ENCODE peak calls at places on chromosome 5, in ten cellular contexts. V is neuronal stem cell, H is fibroblast of lung, Z is mesendoderm, C is neural progenitor cell, P is IMR-90, M is HCT116, G is GM23248, O is NT2/D1, R is endothelial cell of umbilical vein. T is an unnamed sample.

GRCh38 chr5:5066276-5067186 is 73.6 kb upstream of the ADAMTS16 start:
- DNase-seq in Z (peak), V (no peak), O (no peak), C (no peak), G (peak), R (no peak), P (no peak), M (no peak), H (no peak), T (no peak)

GRCh38 chr5:21263361-21263760 is 1275.4 kb upstream of the CDH18 start:
- DNase-seq in Z (no peak), C (no peak), R (no peak), H (peak), M (no peak), P (no peak), V (no peak), O (no peak), G (no peak), T (no peak)

GRCh38 chr5:142000709-142001484 is 11.9 kb downstream of the GNPDA1 start:
- DNase-seq in R (peak), G (peak), V (no peak), C (peak), H (peak), P (no peak), O (no peak), M (no peak), Z (peak), T (no peak)

GRCh38 chr5:80238778-80239679 is 16.8 kb downstream of the SERINC5 start:
- DNase-seq in Z (no peak), O (no peak), C (no peak), H (peak), V (no peak), P (peak), M (no peak), G (peak), R (peak), T (no peak)

GRCh38 chr5:72459089-72459661 is 48.0 kb downstream of the ZNF366 start:
- DNase-seq in R (peak), G (no peak), C (no peak), V (no peak), M (no peak), O (no peak), H (no peak), P (no peak), Z (no peak), T (no peak)

GRCh38 chr5:110514030-110514429 is 212.4 kb downstream of the TMEM232 start:
- DNase-seq in M (no peak), R (no peak), V (no peak), G (no peak), P (no peak), C (no peak), H (no peak), Z (no peak), O (no peak), T (peak)

GRCh38 chr5:80082731-80083114 is 47.6 kb downstream of the THBS4 start:
- DNase-seq in M (peak), R (peak), V (peak), G (peak), Z (peak), C (peak), P (peak), O (peak), H (peak), T (no peak)

GRCh38 chr5:35926389-35927051 is 11.9 kb downstream of the CAPSL start:
- DNase-seq in G (peak), H (peak), M (peak), O (peak), R (peak), Z (peak), V (peak), P (peak), C (peak), T (peak)

GRCh38 chr5:39757121-39757520 is 332.3 kb upstream of the DAB2 start:
- DNase-seq in M (no peak), P (no peak), R (no peak), H (peak), G (peak), Z (no peak), C (no peak), O (no peak), V (no peak), T (no peak)

GRCh38 chr5:174533771-174534221 is 190.6 kb upstream of the MSX2 start:
- DNase-seq in H (peak), P (peak), R (no peak), Z (no peak), V (no peak), C (no peak), M (peak), G (peak), O (no peak), T (no peak)

GRCh38 chr5:73776405-73776804 is 150.4 kb downstream of the ARHGEF28 start:
- DNase-seq in V (no peak), C (no peak), H (no peak), M (no peak), P (no peak), R (no peak), O (no peak), Z (no peak), G (no peak), T (no peak)

GRCh38 chr5:92017786-92018185 is 634.7 kb upstream of the ARRDC3 start:
- DNase-seq in C (no peak), Z (no peak), V (no peak), G (peak), M (peak), P (peak), H (peak), R (no peak), O (no peak), T (no peak)

GRCh38 chr5:68339921-68340321 is 124.4 kb downstream of the PIK3R1 start:
- DNase-seq in P (no peak), C (no peak), H (no peak), R (no peak), M (no peak), G (peak), O (no peak), V (no peak), Z (no peak), T (no peak)

GRCh38 chr5:167850901-167851300 is 440.5 kb upstream of the WWC1 start:
- DNase-seq in R (no peak), V (no peak), H (no peak), G (peak), P (no peak), C (no peak), O (no peak), Z (peak), M (no peak), T (no peak)

GRCh38 chr5:5497132-5497748 is 74.8 kb downstream of the ICE1 start:
- DNase-seq in H (peak), C (peak), P (peak), R (peak), V (peak), O (no peak), Z (peak), M (peak), G (peak), T (no peak)

GRCh38 chr5:81639556-81639955 is 111.3 kb downstream of the SSBP2 start:
- DNase-seq in H (no peak), M (no peak), O (no peak), V (no peak), P (peak), C (no peak), G (peak), Z (no peak), R (no peak), T (no peak)

GRCh38 chr5:65446682-65447081 is 35.0 kb downstream of the ADAMTS6 start:
- DNase-seq in R (no peak), V (no peak), Z (no peak), C (no peak), G (no peak), P (no peak), M (no peak), H (no peak), O (no peak), T (no peak)

GRCh38 chr5:51465165-51465564 is 81.9 kb downstream of the ISL1 start:
- DNase-seq in P (no peak), G (no peak), C (peak), H (no peak), M (no peak), O (no peak), R (no peak), V (no peak), Z (peak), T (no peak)

GRCh38 chr5:14849516-14850294 is 21.9 kb downstream of the ANKH start:
- DNase-seq in C (no peak), V (no peak), G (no peak), R (no peak), O (no peak), P (no peak), Z (peak), H (no peak), M (no peak), T (no peak)

GRCh38 chr5:37738057-37738691 is 101.7 kb downstream of the GDNF start:
- DNase-seq in H (peak), G (peak), V (no peak), P (peak), R (peak), C (no peak), Z (no peak), O (no peak), M (peak), T (peak)

GRCh38 chr5:88829053-88829452 is 53.9 kb downstream of the MEF2C start:
- DNase-seq in M (no peak), C (no peak), V (no peak), P (no peak), O (no peak), G (peak), H (no peak), Z (peak), R (peak), T (no peak)

GRCh38 chr5:161302557-161302956 is 244.0 kb downstream of the GABRB2 start:
- DNase-seq in H (no peak), R (no peak), C (no peak), V (no peak), O (no peak), Z (no peak), M (no peak), P (no peak), G (no peak), T (no peak)

GRCh38 chr5:134018154-134018985 is 13.6 kb upstream of the VDAC1 start:
- DNase-seq in R (no peak), Z (no peak), V (no peak), H (no peak), O (no peak), M (no peak), G (peak), P (peak), C (no peak), T (no peak)
- H3K9ac ChIP-seq in R (no peak), Z (no peak), V (no peak), H (no peak), O (no peak), M (no peak), G (no peak), P (no peak), C (no peak), T (no peak)

GRCh38 chr5:321726-322251 is 275 bp downstream of the AHRR start:
- DNase-seq in Z (no peak), O (no peak), R (no peak), H (no peak), M (no peak), P (no peak), G (peak), V (no peak), C (no peak), T (no peak)
- H3K4me3 ChIP-seq in Z (no peak), O (peak), R (peak), H (peak), M (peak), P (peak), G (peak), V (peak), C (peak), T (peak)

DNA sequence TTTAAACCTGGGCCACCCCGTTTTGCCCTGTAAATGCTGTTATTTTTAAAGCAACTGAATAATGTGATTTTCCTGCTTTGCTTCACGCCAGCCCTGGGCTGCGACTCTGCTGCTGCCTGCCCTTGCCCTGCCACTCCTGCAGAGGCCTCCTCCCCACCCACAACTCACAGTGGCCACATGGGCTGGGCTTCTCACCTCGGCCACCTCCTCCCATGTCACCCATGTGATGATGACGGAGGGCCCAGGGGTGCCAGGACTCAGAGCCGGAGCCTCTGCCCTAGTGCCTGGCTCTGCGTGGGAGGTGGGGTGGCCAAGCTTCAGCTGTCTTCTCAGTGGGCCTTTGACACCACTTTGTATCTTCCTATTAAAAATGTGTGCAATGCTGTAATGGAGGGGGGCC is 48.1 kb upstream of the NKD2 start:
- DNase-seq in Z (no peak), C (no peak), M (no peak), P (no peak), R (no peak), V (no peak), O (no peak), H (no peak), G (no peak), T (no peak)
- H3K9ac ChIP-seq in Z (no peak), C (no peak), M (no peak), P (no peak), R (no peak), V (peak), O (no peak), H (no peak), G (no peak), T (no peak)

DNA sequence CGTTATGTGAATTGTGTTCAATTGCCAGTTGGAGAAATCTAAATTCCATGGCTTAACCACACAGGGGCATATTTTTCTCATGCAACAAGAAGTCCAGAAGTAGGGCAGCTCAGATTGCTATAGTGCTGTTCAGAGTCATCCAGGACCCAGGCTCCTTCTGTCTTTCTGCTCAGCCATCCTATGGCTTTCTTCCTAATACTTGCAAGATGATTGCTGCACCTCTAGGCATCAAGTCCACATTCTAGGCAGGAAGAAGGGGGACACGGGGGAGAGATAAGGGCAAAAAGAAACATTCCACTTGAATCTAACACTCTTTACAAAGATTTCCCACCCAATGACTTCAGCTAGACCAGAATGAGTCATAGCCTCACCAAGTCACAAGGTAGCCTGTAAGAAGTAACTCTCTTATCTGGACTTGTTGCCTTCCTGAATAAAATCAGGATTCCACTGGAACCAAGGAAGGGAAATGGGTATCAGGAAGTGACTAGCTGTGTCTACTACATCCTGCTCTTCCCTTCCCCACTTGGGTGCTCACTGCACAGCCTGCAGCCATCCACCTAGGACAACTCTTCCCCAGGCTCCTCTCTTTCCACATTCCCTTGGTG is 5.3 kb downstream of the ERAP2 start:
- DNase-seq in M (no peak), R (peak), G (peak), P (peak), O (no peak), H (peak), C (no peak), Z (peak), V (no peak), T (no peak)
- H3K4me3 ChIP-seq in M (no peak), R (no peak), G (no peak), P (no peak), O (no peak), H (no peak), C (no peak), Z (no peak), V (no peak), T (no peak)

DNA sequence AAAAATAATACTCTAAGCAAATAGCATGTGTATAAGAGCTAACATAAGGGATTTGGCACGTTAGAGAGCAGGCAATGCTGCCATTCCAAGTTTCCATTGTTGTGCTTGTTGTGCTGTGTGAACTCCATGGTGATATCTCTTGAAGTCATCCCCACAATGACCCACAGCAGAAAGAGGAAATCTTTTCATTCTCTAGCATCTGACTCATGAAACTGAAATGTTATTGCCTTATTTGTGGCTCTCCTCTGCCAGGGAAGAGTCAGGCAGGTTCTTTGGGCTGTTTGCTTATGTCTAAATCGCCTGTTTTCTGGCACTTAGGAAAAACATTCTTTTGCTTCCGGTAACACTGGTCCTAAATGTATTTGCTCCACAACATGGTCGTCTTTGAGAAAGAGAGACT is 188.6 kb downstream of the CSNK1G3 start:
- DNase-seq in O (no peak), R (peak), P (peak), G (peak), M (peak), V (no peak), H (peak), C (no peak), Z (peak), T (no peak)
- H3K9ac ChIP-seq in O (no peak), R (peak), P (no peak), G (peak), M (no peak), V (no peak), H (no peak), C (no peak), Z (no peak), T (no peak)

DNA sequence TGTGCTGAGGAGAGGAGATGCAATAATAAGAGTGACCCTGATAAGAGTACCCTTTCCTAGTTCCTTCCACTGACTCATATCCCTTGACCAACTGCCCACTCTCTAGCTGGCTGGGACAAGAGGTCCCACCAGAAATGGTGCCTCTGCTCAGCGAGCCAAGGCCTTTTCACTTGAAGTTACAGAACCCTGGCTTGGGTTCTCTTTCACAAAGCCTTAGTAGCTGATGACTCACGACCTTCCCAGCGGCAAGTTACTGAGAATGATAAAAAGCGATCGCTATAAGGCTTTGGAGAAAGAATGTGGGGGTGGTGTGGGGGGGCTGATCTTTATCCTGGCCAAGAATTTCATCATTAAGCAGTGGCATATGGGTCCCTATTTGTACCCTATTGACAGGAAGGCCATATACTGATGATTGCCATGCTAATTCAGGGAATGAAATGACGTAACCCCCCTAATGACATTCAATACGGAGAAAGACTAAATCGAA is 90.3 kb downstream of the FBXO38 start:
- DNase-seq in C (no peak), H (peak), V (no peak), Z (peak), P (peak), R (peak), G (no peak), M (no peak), O (peak), T (no peak)
- H3K4me3 ChIP-seq in C (no peak), H (no peak), V (no peak), Z (no peak), P (no peak), R (no peak), G (no peak), M (no peak), O (no peak), T (no peak)

GRCh38 chr5:154898210-154898609 is 39.8 kb downstream of the CNOT8 start:
- DNase-seq in V (no peak), M (no peak), Z (no peak), O (no peak), G (no peak), C (no peak), R (no peak), P (no peak), H (no peak), T (no peak)

GRCh38 chr5:154896562-154896919 is 38.1 kb downstream of the CNOT8 start:
- DNase-seq in H (no peak), G (no peak), O (no peak), C (no peak), Z (no peak), P (no peak), M (no peak), V (no peak), R (no peak), T (no peak)

GRCh38 chr5:154895606-154896561 is 37.5 kb downstream of the CNOT8 start:
- DNase-seq in Z (no peak), C (no peak), R (no peak), O (no peak), G (no peak), M (no peak), H (no peak), P (no peak), V (no peak), T (no peak)

GRCh38 chr5:154893381-154893780 is 35.0 kb downstream of the CNOT8 start:
- DNase-seq in R (no peak), Z (no peak), O (no peak), P (no peak), V (no peak), C (no peak), G (no peak), M (no peak), H (no peak), T (no peak)

GRCh38 chr5:154892370-154892771 is 33.9 kb downstream of the CNOT8 start:
- DNase-seq in O (no peak), R (peak), G (no peak), P (no peak), M (no peak), H (no peak), Z (no peak), C (no peak), V (no peak), T (no peak)
- H3K9ac ChIP-seq in O (no peak), R (no peak), G (no peak), P (no peak), M (no peak), H (no peak), Z (no peak), C (no peak), V (no peak), T (no peak)